ENCODE peak calls at places on chromosomes 12 and 14, in seven cellular contexts. Y, V, T, G, R, A and K are unnamed samples.

GRCh38 chr12:65171870-65172269 is 2.5 kb downstream of the LEMD3 start:
- DNase-seq in G (no peak), V (peak), T (no peak), Y (no peak), R (no peak), A (peak), K (no peak)

GRCh38 chr12:46617167-46617566 is 208.6 kb downstream of the SLC38A4 start:
- DNase-seq in T (peak), R (no peak), Y (no peak), V (no peak), G (no peak), A (peak), K (peak)

GRCh38 chr12:64528616-64529015 is 76.7 kb downstream of the TBK1 start:
- DNase-seq in Y (no peak), T (peak), A (no peak), V (no peak), R (no peak), G (no peak), K (no peak)

GRCh38 chr12:124486346-124486963 is 81.0 kb downstream of the NCOR2 start:
- DNase-seq in V (no peak), Y (no peak), T (no peak), G (no peak), R (no peak), A (no peak), K (no peak)

GRCh38 chr12:51976376-51977160 is 25.1 kb downstream of the ACVR1B start:
- DNase-seq in Y (no peak), A (peak), V (peak), G (no peak), R (no peak), T (peak), K (peak)

GRCh38 chr14:29754134-29754533 is 173.5 kb downstream of the PRKD1 start:
- DNase-seq in Y (no peak), V (no peak), R (no peak), G (no peak), A (no peak), T (no peak), K (no peak)

GRCh38 chr12:63323942-63324341 is 172.9 kb upstream of the AVPR1A start:
- DNase-seq in R (no peak), T (no peak), A (no peak), V (no peak), Y (no peak), G (no peak), K (no peak)

GRCh38 chr14:61090432-61091216 is 109.6 kb downstream of the SLC38A6 start:
- DNase-seq in T (peak), R (no peak), A (peak), G (no peak), V (peak), Y (no peak), K (no peak)

GRCh38 chr12:131643581-131644452 is 67.1 kb upstream of the SFSWAP start:
- DNase-seq in G (peak), A (no peak), R (no peak), T (no peak), V (no peak), Y (no peak), K (no peak)

GRCh38 chr12:124833693-124834122 is 30.0 kb downstream of the SCARB1 start:
- DNase-seq in V (peak), Y (peak), T (no peak), R (peak), A (no peak), G (peak), K (no peak)

GRCh38 chr12:6958609-6959375 is 7.6 kb downstream of the PTPN6 start:
- DNase-seq in T (no peak), G (no peak), Y (no peak), V (no peak), A (no peak), R (no peak), K (no peak)

GRCh38 chr12:57236224-57236924 is 6.9 kb downstream of the SHMT2 start:
- DNase-seq in R (no peak), V (peak), Y (no peak), G (peak), T (no peak), A (no peak), K (no peak)

GRCh38 chr12:14769462-14769836 is 33.8 kb downstream of the WBP11 start:
- DNase-seq in G (peak), A (peak), V (peak), R (no peak), Y (no peak), T (peak), K (no peak)

GRCh38 chr12:79251356-79251755 is 386.8 kb downstream of the SYT1 start:
- DNase-seq in A (peak), R (no peak), V (no peak), T (peak), Y (no peak), G (no peak), K (no peak)

GRCh38 chr12:127400231-127400630 is 866.7 kb upstream of the TMEM132C start:
- DNase-seq in G (no peak), Y (no peak), A (no peak), R (no peak), T (no peak), V (no peak), K (no peak)

GRCh38 chr12:41011939-41012338 is 176.2 kb upstream of the PDZRN4 start:
- DNase-seq in T (no peak), Y (no peak), R (no peak), V (peak), A (no peak), G (no peak), K (no peak)

GRCh38 chr12:65832217-65832616 is 7.9 kb downstream of the HMGA2 start:
- DNase-seq in V (no peak), G (no peak), A (no peak), R (no peak), Y (no peak), T (no peak), K (no peak)

GRCh38 chr12:51922146-51922545 is 14.8 kb downstream of the ACVRL1 start:
- DNase-seq in T (no peak), Y (no peak), G (no peak), V (no peak), R (no peak), A (no peak), K (no peak)

GRCh38 chr14:52002542-52002941 is 13.2 kb downstream of the RTRAF start:
- DNase-seq in A (no peak), Y (no peak), T (no peak), V (no peak), R (no peak), G (no peak), K (peak)
- H2BK120ac ChIP-seq in A (no peak), Y (no peak), T (no peak), V (no peak), R (no peak), G (no peak), K (no peak)

DNA sequence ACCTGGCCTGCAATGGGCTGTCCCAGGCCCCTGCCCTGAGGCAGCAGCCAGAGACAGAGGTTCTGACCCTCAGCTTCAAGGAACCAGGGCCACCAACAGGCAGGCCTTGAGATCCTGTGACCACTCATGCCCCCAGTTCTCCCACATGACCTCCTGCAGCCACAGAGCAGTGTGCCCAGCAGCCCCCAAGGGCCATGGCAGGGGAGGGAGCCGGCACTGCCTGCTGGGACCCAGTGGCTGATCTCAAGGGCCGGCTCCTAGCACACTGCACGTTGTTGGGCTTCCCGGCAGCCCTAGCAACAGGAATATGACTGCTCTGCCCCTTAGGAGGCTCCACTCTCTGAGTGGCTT is 14.8 kb downstream of the DEGS2 start:
- DNase-seq in T (no peak), V (no peak), R (no peak), A (no peak), Y (no peak), G (no peak), K (no peak)
- H2BK120ac ChIP-seq in T (no peak), V (no peak), R (no peak), A (no peak), Y (no peak), G (no peak), K (no peak)

DNA sequence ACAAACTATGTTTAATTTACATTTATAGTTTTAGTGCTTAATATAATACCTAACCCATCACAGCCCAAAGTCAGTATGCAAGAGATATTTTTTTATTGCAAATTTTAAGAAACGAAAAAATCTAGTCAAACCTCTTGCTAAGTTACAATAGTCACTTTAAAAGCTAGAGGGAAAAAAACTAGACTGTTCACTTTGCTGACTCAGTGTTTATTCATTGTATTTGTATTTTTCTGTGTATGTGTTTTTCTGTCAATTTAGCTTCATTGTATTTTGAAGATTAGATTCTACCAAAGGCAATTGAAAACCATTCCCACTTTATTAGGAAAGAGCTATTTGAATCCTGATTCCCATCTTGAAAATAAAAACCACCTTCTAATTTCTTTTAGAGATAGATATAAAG is 891.5 kb downstream of the SLC16A7 start:
- DNase-seq in T (no peak), A (no peak), Y (no peak), R (no peak), V (no peak), G (no peak), K (no peak)
- H2BK120ac ChIP-seq in T (no peak), A (no peak), Y (no peak), R (no peak), V (no peak), G (no peak), K (no peak)

DNA sequence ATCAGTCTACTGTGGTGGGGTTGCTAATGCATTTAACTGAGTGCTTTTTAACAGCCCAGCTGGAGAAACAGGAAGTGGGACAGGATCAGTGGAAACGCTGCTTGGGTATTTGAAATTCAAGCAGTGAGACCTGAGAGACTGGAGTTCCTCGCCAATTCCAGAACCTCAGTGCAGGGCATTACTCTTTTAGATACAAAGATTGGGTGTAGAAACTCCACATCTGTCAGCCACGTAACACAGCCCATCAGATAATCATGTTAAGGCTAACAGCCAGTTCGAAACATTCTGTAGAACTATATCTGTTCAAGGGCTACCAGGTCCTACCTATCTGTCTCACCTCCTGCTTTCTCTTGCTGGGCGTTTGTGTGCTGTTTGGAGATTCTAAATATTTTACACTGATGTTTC is 45.5 kb downstream of the RAD52 start:
- DNase-seq in T (no peak), V (peak), Y (no peak), R (no peak), A (no peak), G (no peak), K (no peak)
- H2BK120ac ChIP-seq in T (no peak), V (no peak), Y (no peak), R (no peak), A (no peak), G (no peak), K (no peak)

DNA sequence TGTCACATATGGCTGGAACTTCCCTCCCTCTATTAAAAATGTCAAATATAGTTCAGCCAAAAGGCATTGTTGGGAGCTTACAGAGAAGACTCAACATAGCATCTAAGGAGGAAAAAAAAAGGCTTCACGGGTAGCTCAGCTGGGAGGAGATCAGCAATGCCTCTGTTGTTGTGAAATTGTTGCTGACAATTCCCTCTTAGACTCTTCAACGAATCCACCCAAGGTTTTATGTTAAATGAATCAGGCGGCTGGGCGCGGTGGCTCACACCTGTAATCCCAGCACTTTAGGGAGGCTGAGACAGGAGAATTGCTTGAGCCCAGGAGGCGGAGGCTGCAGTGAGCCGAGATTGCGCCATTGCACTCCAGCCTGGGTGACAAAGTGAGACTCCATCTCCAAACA is 3.3 kb upstream of the IFT81 start:
- DNase-seq in V (no peak), R (no peak), G (no peak), Y (no peak), A (no peak), T (no peak), K (peak)
- H2BK120ac ChIP-seq in V (no peak), R (no peak), G (no peak), Y (no peak), A (no peak), T (no peak), K (no peak)

DNA sequence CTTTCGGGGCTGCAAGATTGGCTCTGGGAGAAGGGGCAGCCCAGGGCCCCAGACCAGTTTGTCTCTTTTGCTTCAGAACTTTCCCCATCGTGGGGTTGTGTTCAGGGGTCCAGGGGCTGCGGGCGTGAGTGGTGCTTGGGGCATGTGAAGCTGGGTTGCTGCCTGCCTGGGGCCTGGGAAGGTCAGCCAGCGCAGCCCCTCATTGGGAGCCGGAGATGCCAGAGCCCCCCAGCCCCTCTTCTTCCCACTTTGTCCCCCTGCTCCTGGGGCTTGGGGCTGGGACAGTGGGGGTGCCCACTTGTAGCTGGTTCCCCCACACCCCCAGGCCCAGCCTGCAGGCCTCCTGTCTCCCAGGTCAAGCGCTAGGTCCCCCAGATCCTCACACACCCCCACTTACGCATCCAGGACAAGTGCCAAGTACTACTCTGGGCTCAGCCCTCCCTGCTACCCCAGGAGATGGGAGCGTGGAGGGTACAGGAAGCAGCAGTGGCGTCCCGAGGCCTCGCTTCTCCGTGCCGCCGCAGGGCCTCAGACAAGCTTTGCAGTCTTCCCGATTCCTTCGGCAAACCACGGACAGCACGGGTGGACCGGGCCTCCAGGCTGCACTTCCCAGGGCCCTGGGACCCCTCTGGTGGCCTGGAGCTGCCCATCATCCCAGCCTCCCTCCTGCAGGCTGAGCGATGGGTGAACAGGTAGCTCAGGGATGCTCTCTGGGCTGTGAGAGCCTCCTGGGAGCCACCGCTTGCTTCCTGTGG is 41.5 kb downstream of the PACS2 start:
- DNase-seq in G (no peak), A (no peak), R (no peak), T (no peak), Y (no peak), V (no peak), K (no peak)
- H2BK120ac ChIP-seq in G (no peak), A (no peak), R (no peak), T (no peak), Y (no peak), V (no peak), K (no peak)

GRCh38 chr12:31478425-31478824 is 112.5 kb downstream of the DENND5B start:
- DNase-seq in Y (no peak), V (no peak), G (no peak), A (no peak), R (no peak), T (no peak), K (no peak)
- H2BK120ac ChIP-seq in Y (no peak), V (no peak), G (no peak), A (no peak), R (no peak), T (no peak), K (no peak)

DNA sequence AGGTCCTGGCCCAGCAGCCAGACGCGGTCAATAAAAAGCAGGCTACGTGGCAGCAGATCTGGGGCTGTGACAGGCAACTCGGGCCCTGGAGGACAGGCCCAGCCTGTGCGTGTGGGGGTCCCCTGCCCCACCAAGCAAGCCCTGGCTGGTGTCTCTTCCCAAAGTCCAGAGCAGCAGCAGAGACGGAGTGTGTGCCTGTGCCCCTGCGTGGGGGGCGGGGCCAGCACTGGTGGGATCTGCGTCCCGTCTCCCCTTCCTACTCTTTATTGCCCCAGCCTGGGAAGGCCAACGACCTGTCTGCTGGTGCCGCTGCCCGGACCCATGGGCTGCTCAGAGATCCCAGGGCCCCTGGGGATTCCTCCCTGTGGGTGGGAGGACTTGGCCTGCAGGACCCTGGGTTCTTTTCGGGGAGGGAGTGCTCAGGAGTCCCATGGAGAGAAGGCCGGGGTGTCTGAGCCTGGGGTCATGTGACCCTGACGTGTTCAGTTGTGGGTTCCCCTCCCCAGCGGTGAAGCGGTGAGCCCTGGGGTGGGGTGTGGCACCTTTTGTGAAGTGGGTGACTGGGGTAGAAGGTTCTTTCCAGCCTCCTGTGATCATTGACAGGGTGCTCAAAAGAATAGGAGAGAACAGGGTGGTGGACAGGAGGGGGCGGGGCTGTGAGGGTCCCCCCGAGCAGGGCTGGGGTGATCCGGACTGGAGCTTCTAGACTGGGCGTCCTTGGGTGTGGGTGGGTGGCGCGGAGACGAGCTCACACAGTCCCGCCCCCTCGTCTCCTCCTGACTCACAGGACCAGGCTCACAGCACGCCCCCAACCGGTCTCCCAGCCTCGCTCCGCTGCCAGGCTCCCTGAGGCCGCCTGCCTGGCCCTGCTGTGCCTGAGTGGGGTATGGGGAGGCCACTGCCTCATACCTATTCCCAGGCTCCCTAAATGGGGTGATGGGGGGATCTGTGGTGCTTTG is 22.4 kb downstream of the ASPG start:
- DNase-seq in G (peak), Y (no peak), A (no peak), V (no peak), T (no peak), R (no peak), K (peak)
- H2BK120ac ChIP-seq in G (no peak), Y (no peak), A (no peak), V (no peak), T (no peak), R (peak), K (no peak)

DNA sequence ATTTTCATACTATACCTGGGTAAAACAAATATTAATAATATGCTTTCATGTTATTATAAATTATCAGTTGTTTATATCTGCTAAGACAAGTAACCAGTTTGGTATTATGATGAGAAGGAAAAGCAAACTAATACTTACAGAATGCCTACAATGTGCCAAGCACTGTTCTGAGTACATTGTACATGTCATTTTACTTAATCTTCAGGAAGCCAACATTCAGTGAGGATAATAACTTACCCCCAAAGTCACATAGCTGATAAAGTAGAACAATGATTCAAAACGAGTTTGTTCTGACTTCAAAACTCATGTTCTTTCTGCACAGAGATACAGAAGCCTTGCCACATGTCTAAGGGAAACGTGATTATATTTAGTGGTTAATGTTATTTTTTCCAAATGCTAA is 89.0 kb upstream of the DIO2 start:
- DNase-seq in R (no peak), T (no peak), V (no peak), A (no peak), G (no peak), Y (no peak), K (no peak)
- H2BK120ac ChIP-seq in R (no peak), T (peak), V (no peak), A (no peak), G (no peak), Y (no peak), K (no peak)

DNA sequence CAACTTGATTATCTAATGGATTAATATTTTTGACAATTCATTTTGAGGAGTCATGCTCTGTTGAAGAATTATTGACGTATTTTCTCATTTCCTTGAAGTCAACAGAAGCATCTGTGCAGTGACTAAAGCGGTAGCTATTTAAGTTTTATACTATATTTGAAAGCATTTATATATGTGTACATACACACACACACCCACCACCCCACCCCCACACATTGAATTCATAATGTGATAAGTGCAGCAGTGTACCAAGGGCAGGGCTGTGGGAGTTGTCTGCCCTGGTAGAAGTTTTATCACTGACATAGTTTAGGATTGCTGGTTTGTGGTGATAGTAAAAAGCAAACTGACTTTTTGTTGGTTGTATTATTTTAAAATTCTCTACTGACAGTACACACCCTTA is 39.1 kb downstream of the GAS2L3 start:
- DNase-seq in V (no peak), R (no peak), T (no peak), A (no peak), Y (no peak), G (no peak), K (no peak)
- H2BK120ac ChIP-seq in V (no peak), R (no peak), T (no peak), A (no peak), Y (no peak), G (no peak), K (no peak)